ENCODE peak calls at places on chromosomes 2 and 18, in six cellular contexts. E is neuronal stem cell, X is H9, J is mesendoderm, I is H1, P is mesenchymal stem cell. S is an unnamed sample.

GRCh38 chr2:75560768-75561565 is at the start of gene EVA1A:
- DNase-seq in E (peak), X (peak), J (peak), I (peak), P (peak), S (peak)

GRCh38 chr2:233116946-233117345 is 56.8 kb downstream of the INPP5D start:
- DNase-seq in E (no peak), X (no peak), J (no peak), I (no peak), P (no peak), S (no peak)

GRCh38 chr18:63258749-63259580 is 60.6 kb downstream of the BCL2 start:
- DNase-seq in E (no peak), X (no peak), J (no peak), I (no peak), P (no peak), S (peak)

GRCh38 chr2:25586726-25587144 is 86.6 kb downstream of the DTNB start:
- DNase-seq in E (no peak), X (no peak), J (no peak), I (no peak), P (no peak), S (peak)

GRCh38 chr18:13387856-13388548 is 169.4 kb downstream of the LDLRAD4 start:
- DNase-seq in E (no peak), X (no peak), J (no peak), I (no peak), P (peak), S (no peak)

GRCh38 chr2:152598975-152599724 is 118.1 kb downstream of the PRPF40A start:
- DNase-seq in E (no peak), X (no peak), J (no peak), I (no peak), P (no peak), S (no peak)

GRCh38 chr2:69185807-69186206 is 172.8 kb downstream of the ANTXR1 start:
- DNase-seq in E (no peak), X (no peak), J (no peak), I (no peak), P (peak), S (no peak)

GRCh38 chr2:109563294-109563693 is 50.5 kb downstream of the SEPTIN10 start:
- DNase-seq in E (no peak), X (no peak), J (no peak), I (no peak), P (no peak), S (no peak)

GRCh38 chr2:191385416-191386160 is 140.4 kb downstream of the MYO1B start:
- DNase-seq in E (no peak), X (no peak), J (no peak), I (no peak), P (no peak), S (no peak)

GRCh38 chr2:64797881-64798590 is 144.3 kb upstream of the SERTAD2 start:
- DNase-seq in E (no peak), X (no peak), J (no peak), I (no peak), P (no peak), S (no peak)

GRCh38 chr2:215879977-215880940 is 133.1 kb downstream of the MREG start:
- DNase-seq in E (no peak), X (no peak), J (peak), I (no peak), P (peak), S (peak)

GRCh38 chr2:230974096-230974913 is 21.6 kb upstream of the SPATA3 start:
- DNase-seq in E (no peak), X (no peak), J (no peak), I (no peak), P (peak), S (no peak)

GRCh38 chr2:160570386-160570785 is 76.8 kb upstream of the RBMS1 start:
- DNase-seq in E (no peak), X (no peak), J (no peak), I (no peak), P (no peak), S (peak)

GRCh38 chr2:95052301-95052700 is 26.8 kb downstream of the MAL start:
- DNase-seq in E (no peak), X (no peak), J (no peak), I (no peak), P (no peak), S (peak)

GRCh38 chr2:141187063-141187429 is 943.8 kb downstream of the LRP1B start:
- DNase-seq in E (no peak), X (no peak), J (no peak), I (no peak), P (no peak), S (no peak)

GRCh38 chr2:33275689-33276444 is 200.6 kb upstream of the RASGRP3 start:
- DNase-seq in E (no peak), X (no peak), J (no peak), I (no peak), P (peak), S (peak)

GRCh38 chr2:29309090-29310054 is 194.2 kb downstream of the CLIP4 start:
- DNase-seq in E (peak), X (peak), J (peak), I (no peak), P (peak), S (peak)

GRCh38 chr18:22342625-22343024 is 75.1 kb downstream of the CTAGE1 start:
- DNase-seq in E (no peak), X (no peak), J (no peak), I (no peak), P (peak), S (no peak)

GRCh38 chr2:205682239-205683021 is at the start of gene NRP2:
- DNase-seq in E (peak), X (peak), J (peak), I (peak), P (peak), S (peak)

GRCh38 chr2:237627463-237628321 is at the start of gene LRRFIP1:
- DNase-seq in E (no peak), X (peak), J (peak), I (no peak), P (no peak), S (no peak)

GRCh38 chr2:217248312-217248935 is 388.6 kb upstream of the TNP1 start:
- DNase-seq in E (no peak), X (peak), J (peak), I (no peak), P (peak), S (no peak)

GRCh38 chr2:226334981-226335720 is 464.5 kb downstream of the IRS1 start:
- DNase-seq in E (no peak), X (no peak), J (no peak), I (no peak), P (peak), S (no peak)

GRCh38 chr2:43605851-43606250 is 10.0 kb upstream of the THADA start:
- DNase-seq in E (no peak), X (no peak), J (no peak), I (no peak), P (peak), S (no peak)

GRCh38 chr2:150371066-150371812 is 116.2 kb downstream of the RND3 start:
- DNase-seq in E (no peak), X (no peak), J (peak), I (no peak), P (no peak), S (peak)

GRCh38 chr2:164934790-164935466 is 20.4 kb downstream of the SLC38A11 start:
- DNase-seq in E (no peak), X (no peak), J (no peak), I (no peak), P (no peak), S (no peak)

GRCh38 chr2:207528980-207529329 is 807 bp upstream of the CREB1 start:
- DNase-seq in E (no peak), X (peak), J (peak), I (no peak), P (peak), S (peak)

GRCh38 chr2:167869200-167869599 is 378.2 kb downstream of the STK39 start:
- DNase-seq in E (no peak), X (no peak), J (peak), I (no peak), P (no peak), S (no peak)

GRCh38 chr18:8287184-8287885 is 321.9 kb upstream of the RAB12 start:
- DNase-seq in E (no peak), X (no peak), J (no peak), I (no peak), P (no peak), S (no peak)

GRCh38 chr18:59921384-59921891 is 21.6 kb downstream of the PMAIP1 start:
- DNase-seq in E (no peak), X (no peak), J (no peak), I (no peak), P (no peak), S (no peak)

GRCh38 chr18:21851327-21851961 is 110.9 kb downstream of the MIB1 start:
- DNase-seq in E (no peak), X (no peak), J (no peak), I (no peak), P (peak), S (no peak)

GRCh38 chr18:5527603-5528002 is 16.2 kb downstream of the EPB41L3 start:
- DNase-seq in E (no peak), X (no peak), J (no peak), I (no peak), P (no peak), S (peak)

GRCh38 chr2:175383286-175383685 is 201.8 kb upstream of the ATP5MC3 start:
- DNase-seq in E (no peak), X (no peak), J (no peak), I (no peak), P (no peak), S (peak)

GRCh38 chr2:187586091-187586632 is 31.9 kb upstream of the TFPI start:
- DNase-seq in E (no peak), X (no peak), J (no peak), I (no peak), P (peak), S (no peak)

GRCh38 chr2:72893594-72894319 is 6.5 kb downstream of the SPR start:
- DNase-seq in E (no peak), X (peak), J (peak), I (no peak), P (peak), S (peak)

GRCh38 chr2:127225186-127225960 is 5.3 kb upstream of the CYP27C1 start:
- DNase-seq in E (no peak), X (no peak), J (peak), I (no peak), P (peak), S (no peak)

DNA sequence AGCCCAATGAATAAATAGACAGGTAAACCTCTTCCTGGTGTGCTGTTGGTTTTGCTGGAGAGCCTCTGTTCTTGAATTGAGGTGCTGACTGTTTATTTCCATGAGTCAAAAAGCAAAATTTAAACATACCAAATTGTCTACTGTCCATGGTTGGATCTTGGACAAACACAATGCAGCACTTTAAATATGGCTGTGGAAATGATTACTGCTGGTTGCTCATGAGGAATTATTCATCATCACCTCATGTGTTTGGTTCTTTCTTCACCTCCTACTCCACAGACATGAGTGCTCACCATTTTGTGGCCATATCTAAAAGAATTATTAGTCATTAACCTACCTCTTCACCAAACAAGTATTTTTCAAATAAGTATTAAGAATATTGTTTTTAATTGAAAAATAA is 85.3 kb upstream of the GALNT5 start:
- DNase-seq in E (no peak), X (no peak), J (no peak), I (no peak), P (peak), S (no peak)
- H4K8ac ChIP-seq in E (no peak), X (no peak), J (no peak), I (no peak), P (no peak), S (no peak)

GRCh38 chr2:172680595-172681176 is 55.0 kb upstream of the RAPGEF4 start:
- DNase-seq in E (no peak), X (no peak), J (no peak), I (no peak), P (no peak), S (no peak)
- H4K8ac ChIP-seq in E (no peak), X (no peak), J (no peak), I (no peak), P (no peak), S (no peak)

GRCh38 chr2:183037281-183037659 is 987 bp downstream of the NCKAP1 start:
- DNase-seq in E (no peak), X (no peak), J (peak), I (no peak), P (peak), S (peak)
- H4K8ac ChIP-seq in E (no peak), X (no peak), J (no peak), I (no peak), P (no peak), S (peak)

DNA sequence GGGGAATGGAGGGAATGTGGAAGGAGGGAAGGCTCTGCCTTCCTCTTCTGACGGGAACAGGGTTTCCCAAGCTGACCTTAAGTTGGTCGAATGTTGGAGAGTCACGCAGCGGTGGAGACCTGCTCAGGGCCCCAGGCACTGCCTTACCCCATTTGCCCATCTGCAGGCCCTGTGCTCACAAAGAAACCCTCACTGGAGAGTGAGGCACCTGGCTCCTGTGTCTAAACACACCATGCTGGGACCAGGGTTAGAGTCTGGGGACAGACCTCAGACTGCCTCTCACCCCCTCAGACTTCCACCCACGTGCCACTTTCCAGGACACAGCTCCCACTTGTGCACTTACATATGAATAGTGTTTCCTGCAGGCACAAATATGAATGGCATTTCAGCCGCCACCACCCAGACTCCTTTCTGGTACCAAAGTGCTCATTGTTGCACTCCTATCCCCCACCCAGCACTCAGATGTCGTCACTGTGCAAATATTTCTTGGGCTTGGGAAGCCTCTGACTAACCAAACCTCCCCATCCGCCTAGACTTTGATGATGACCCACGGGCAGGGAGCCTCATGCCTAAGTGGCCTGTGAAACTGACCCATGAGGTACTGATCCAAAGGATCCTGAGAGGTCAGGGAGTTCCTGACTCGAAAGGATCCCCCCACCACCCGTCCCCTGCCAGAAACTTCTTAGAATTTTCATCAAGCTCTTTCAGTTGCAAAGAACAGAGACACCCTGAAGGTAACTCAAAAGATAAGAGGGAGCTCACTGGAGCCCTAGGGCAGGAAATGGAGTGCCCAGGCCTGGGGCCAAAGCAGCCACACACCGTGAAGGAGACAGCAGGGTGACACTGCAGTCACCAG is 78.3 kb downstream of the STPG4 start:
- DNase-seq in E (no peak), X (no peak), J (peak), I (peak), P (peak), S (peak)
- H4K8ac ChIP-seq in E (no peak), X (no peak), J (no peak), I (peak), P (peak), S (peak)

GRCh38 chr18:28065793-28066186 is 111.1 kb downstream of the CDH2 start:
- DNase-seq in E (no peak), X (no peak), J (no peak), I (no peak), P (no peak), S (no peak)
- H4K8ac ChIP-seq in E (no peak), X (no peak), J (no peak), I (no peak), P (no peak), S (no peak)

GRCh38 chr2:218732052-218732760 is 21.6 kb downstream of the TTLL4 start:
- DNase-seq in E (no peak), X (no peak), J (no peak), I (no peak), P (no peak), S (no peak)
- H4K8ac ChIP-seq in E (no peak), X (no peak), J (no peak), I (no peak), P (no peak), S (no peak)